ENCODE peak calls at places on chromosomes 2 and 18, in four cellular contexts. Z, J, K and T are unnamed samples.

GRCh38 chr2:96265349-96265839 is 403 bp downstream of the TMEM127 start:
- DNase-seq in Z (peak; percentile 57), J (no peak), K (peak; percentile 34), T (peak; percentile 42)

GRCh38 chr2:143503280-143503679 is 374.1 kb downstream of the ARHGAP15 start:
- DNase-seq in Z (no peak), J (no peak), K (no peak), T (no peak)

GRCh38 chr2:7930800-7931635 is 750.8 kb upstream of the ID2 start:
- DNase-seq in Z (no peak), J (no peak), K (no peak), T (no peak)

GRCh38 chr2:196233033-196233807 is 61.8 kb upstream of the STK17B start:
- DNase-seq in Z (no peak), J (no peak), K (no peak), T (no peak)

GRCh38 chr2:20092226-20092900 is 40.9 kb upstream of the LAPTM4A start:
- DNase-seq in Z (no peak), J (no peak), K (no peak), T (no peak)

GRCh38 chr18:63292844-63293683 is 26.5 kb downstream of the BCL2 start:
- DNase-seq in Z (no peak), J (no peak), K (no peak), T (no peak)

GRCh38 chr2:82120648-82121047 is 1816.1 kb upstream of the LRRTM1 start:
- DNase-seq in Z (no peak), J (no peak), K (no peak), T (no peak)

GRCh38 chr18:73933666-73934065 is 214.0 kb downstream of the FBXO15 start:
- DNase-seq in Z (no peak), J (no peak), K (no peak), T (no peak)

GRCh38 chr2:15756011-15756550 is 164.4 kb downstream of the DDX1 start:
- DNase-seq in Z (no peak), J (no peak), K (no peak), T (no peak)

GRCh38 chr2:239498981-239499633 is 98.3 kb upstream of the HDAC4 start:
- DNase-seq in Z (no peak), J (no peak), K (no peak), T (no peak)